ENCODE peak calls at places on chromosome 20, in seven cellular contexts. B is transverse colon, H is spleen, D is upper lobe of left lung, X is stomach, Q is GM23338, R is HL-60. O is an unnamed sample.

GRCh38 chr20:32494498-32495216 is 90.5 kb downstream of the NOL4L start:
- DNase-seq in B (no peak), H (no peak), D (no peak), X (no peak), Q (no peak), R (no peak), O (no peak)

GRCh38 chr20:20010639-20011500 is 6.3 kb upstream of the NAA20 start:
- DNase-seq in B (no peak), H (no peak), D (no peak), X (no peak), Q (no peak), R (no peak), O (no peak)

GRCh38 chr20:42270539-42270938 is 652.4 kb upstream of the CHD6 start:
- DNase-seq in B (no peak), H (no peak), D (no peak), X (no peak), Q (no peak), R (no peak), O (no peak)

GRCh38 chr20:44187763-44188709 is 1.0 kb upstream of the JPH2 start:
- DNase-seq in B (no peak), H (no peak), D (no peak), X (no peak), Q (no peak), R (no peak), O (no peak)

GRCh38 chr20:17747431-17747846 is 47.7 kb downstream of the BANF2 start:
- DNase-seq in B (no peak), H (no peak), D (no peak), X (peak), Q (no peak), R (no peak), O (no peak)

GRCh38 chr20:56860413-56860812 is 231.3 kb downstream of the TFAP2C start:
- DNase-seq in B (no peak), H (no peak), D (no peak), X (no peak), Q (no peak), R (no peak), O (no peak)

GRCh38 chr20:32970115-32970972 is 33.9 kb downstream of the SUN5 start:
- DNase-seq in B (no peak), H (no peak), D (no peak), X (no peak), Q (no peak), R (no peak), O (peak)

GRCh38 chr20:16574656-16575355 is 1.6 kb upstream of the KIF16B start:
- DNase-seq in B (peak), H (peak), D (peak), X (peak), Q (peak), R (no peak), O (peak)

GRCh38 chr20:63090682-63091571 is 84.2 kb upstream of the BHLHE23 start:
- DNase-seq in B (peak), H (peak), D (no peak), X (no peak), Q (no peak), R (no peak), O (peak)

GRCh38 chr20:5608104-5608447 is 142.1 kb upstream of the SHLD1 start:
- DNase-seq in B (no peak), H (no peak), D (no peak), X (no peak), Q (no peak), R (no peak), O (no peak)

GRCh38 chr20:1291191-1291741 is 25.2 kb downstream of the SNPH start:
- DNase-seq in B (no peak), H (no peak), D (no peak), X (no peak), Q (no peak), R (no peak), O (no peak)

GRCh38 chr20:11989018-11989771 is 71.5 kb downstream of the BTBD3 start:
- DNase-seq in B (no peak), H (no peak), D (no peak), X (no peak), Q (no peak), R (no peak), O (no peak)

GRCh38 chr20:51082988-51083387 is 60.1 kb upstream of the KCNG1 start:
- DNase-seq in B (no peak), H (no peak), D (no peak), X (no peak), Q (no peak), R (no peak), O (no peak)

GRCh38 chr20:54062812-54063280 is 7.5 kb downstream of the BCAS1 start:
- DNase-seq in B (no peak), H (no peak), D (no peak), X (no peak), Q (peak), R (no peak), O (no peak)

GRCh38 chr20:56765172-56766073 is 136.3 kb downstream of the TFAP2C start:
- DNase-seq in B (no peak), H (no peak), D (no peak), X (no peak), Q (no peak), R (no peak), O (no peak)

DNA sequence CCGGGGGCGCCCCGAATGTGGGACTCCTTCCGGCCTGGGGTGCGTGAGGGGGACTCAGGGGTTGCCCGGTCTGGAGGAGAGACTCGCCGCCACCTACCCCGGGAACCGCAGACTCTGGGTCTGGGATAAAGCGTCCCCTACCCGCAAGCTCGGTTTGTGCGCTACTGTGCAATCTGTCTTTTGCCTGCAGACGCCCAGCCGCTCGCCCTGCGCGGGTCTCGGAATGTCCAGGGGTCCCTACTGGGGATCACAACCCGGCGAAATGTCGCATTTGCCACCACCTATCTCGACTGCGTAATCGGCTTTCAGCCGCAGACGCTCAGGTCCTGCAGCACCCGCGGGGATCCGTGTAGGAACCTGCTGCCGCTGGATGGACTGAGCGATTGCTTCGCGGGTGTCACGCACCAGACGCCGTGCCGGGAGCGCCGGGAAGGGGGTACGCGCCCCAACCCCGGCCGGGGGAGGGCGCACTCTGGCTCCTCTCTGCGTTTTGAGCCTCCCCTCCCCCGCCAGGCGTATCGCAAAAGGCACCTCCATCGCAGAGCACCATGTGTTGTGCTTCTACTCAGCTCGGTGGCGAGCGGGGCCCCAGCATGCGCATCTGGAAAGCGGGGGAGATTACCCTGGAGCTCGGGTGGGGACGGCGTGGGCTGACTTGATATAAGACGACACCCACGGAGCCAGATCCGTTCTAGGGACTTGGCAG is 824 bp upstream of the PTPRA start:
- DNase-seq in B (peak), H (peak), D (peak), X (peak), Q (peak), R (peak), O (peak)
- TF ChIP-seq CTCF in B (no peak), H (peak), D (peak), X (no peak), Q (peak), R (peak), O (no peak)

GRCh38 chr20:22584630-22584921 is 204 bp upstream of the FOXA2 start:
- DNase-seq in B (peak), H (no peak), D (peak), X (peak), Q (peak), R (no peak), O (no peak)
- TF ChIP-seq POLR2AphosphoS5 in B (no peak), H (no peak), D (peak), X (peak), Q (no peak), R (no peak), O (no peak)

DNA sequence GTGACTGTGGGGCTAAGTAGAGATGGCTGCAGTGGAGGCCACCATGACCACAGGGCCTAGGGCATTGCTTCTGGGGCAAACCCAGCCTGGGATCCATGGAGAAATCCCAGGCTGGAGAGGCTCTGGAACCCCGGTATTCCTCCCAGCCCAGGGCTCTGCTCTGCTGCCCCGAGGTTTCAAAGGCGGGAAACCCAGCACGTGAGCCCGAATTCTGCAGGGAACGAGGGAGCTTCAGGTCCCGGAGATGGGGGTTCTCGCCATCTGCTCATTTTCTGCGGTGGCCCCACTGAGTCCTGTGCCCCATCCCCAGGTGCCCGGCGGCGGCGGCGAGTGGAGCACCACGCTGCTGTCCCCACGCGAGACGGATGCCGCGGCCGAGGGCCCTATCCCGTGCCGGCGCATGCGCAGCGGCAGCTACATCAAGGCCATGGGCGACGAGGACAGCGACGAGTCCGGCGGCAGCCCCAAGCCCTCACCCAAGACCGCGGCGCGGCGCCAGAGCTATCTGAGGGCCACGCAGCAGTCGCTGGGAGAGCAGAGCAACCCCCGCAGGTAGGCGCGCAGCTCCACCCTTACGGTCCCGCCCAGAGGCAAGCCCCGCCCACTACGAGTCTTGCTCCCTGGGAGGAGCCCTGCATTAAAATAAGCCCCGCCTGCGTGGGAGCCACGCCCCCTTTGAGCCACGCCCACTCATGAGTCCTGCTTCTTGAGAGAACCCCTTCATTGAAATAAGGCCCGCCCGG is 105.3 kb upstream of the MYL9 start:
- DNase-seq in B (peak), H (peak), D (peak), X (peak), Q (peak), R (peak), O (peak)
- TF ChIP-seq CTCF in B (no peak), H (no peak), D (peak), X (no peak), Q (no peak), R (no peak), O (no peak)

DNA sequence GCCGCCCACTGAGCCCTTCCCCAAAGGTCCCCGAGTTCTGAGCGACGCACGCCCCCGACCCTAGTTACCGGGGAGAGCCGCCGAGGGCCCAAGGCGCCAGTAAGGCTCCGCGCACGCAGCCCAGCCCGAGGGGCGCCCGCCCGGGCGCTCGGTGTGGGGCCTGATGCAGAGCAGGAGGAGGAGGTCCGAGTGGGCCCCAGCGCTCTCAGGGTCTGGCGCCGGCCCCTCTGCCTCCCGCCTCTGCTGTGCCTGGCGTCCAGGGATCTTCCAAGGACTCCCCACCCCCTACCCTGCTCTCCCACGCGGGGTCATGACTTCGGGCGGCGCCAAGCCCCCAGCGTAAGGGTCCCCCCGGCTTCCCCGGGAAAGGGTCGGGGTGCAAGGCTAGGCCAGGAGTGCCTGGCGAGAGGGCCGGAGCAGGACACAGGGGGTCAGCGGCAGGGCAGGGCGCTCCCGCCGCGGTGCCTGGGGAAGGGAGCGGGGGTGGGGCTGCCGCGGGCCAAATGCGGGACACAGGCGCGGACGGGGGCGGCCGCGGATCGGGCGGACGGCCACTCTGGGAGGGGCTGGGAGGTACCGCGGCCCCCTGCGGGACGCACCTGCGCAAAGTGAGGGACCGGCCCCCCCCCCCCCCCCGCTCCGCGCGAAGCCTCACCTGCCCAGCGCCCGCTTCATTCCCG is 637 bp downstream of the ABHD12 start:
- DNase-seq in B (peak), H (peak), D (peak), X (peak), Q (peak), R (no peak), O (peak)
- TF ChIP-seq POLR2AphosphoS5 in B (no peak), H (no peak), D (no peak), X (no peak), Q (no peak), R (no peak), O (no peak)